ENCODE peak calls at places on chromosome 20, in four cellular contexts. One of them, this sample, is unnamed. For H3K4me1, the result is how much of the 10 kb centered on the place peaks cover.

GRCh38 chr20:7124120-7124519 is 356.6 kb downstream of the BMP2 start:
- DNase-seq in left ventricle myocardium inferior: no peak
- DNase-seq in astrocyte: no peak
- DNase-seq in esophagus squamous epithelium: no peak
- DNase-seq in this sample: no peak

GRCh38 chr20:45783656-45784294 is 7.9 kb downstream of the WFDC3 start:
- DNase-seq in left ventricle myocardium inferior: peak
- DNase-seq in astrocyte: no peak
- DNase-seq in esophagus squamous epithelium: no peak
- DNase-seq in this sample: no peak

GRCh38 chr20:37471741-37472235 is 49.3 kb upstream of the NNAT start:
- DNase-seq in left ventricle myocardium inferior: no peak
- DNase-seq in astrocyte: no peak
- DNase-seq in esophagus squamous epithelium: no peak
- DNase-seq in this sample: no peak

GRCh38 chr20:33739493-33739892 is 7.7 kb downstream of the ZNF341 start:
- DNase-seq in left ventricle myocardium inferior: no peak
- DNase-seq in astrocyte: no peak
- DNase-seq in esophagus squamous epithelium: no peak
- DNase-seq in this sample: no peak

GRCh38 chr20:37576911-37577310 is 49.2 kb upstream of the BLCAP start:
- DNase-seq in left ventricle myocardium inferior: no peak
- DNase-seq in astrocyte: no peak
- DNase-seq in esophagus squamous epithelium: no peak
- DNase-seq in this sample: no peak

GRCh38 chr20:37651932-37652331 is 41.9 kb upstream of the CTNNBL1 start:
- DNase-seq in left ventricle myocardium inferior: peak
- DNase-seq in astrocyte: no peak
- DNase-seq in esophagus squamous epithelium: no peak
- DNase-seq in this sample: no peak

GRCh38 chr20:33401922-33402369 is 627 bp upstream of the CDK5RAP1 start:
- DNase-seq in left ventricle myocardium inferior: no peak
- DNase-seq in astrocyte: no peak
- DNase-seq in esophagus squamous epithelium: no peak
- DNase-seq in this sample: no peak

GRCh38 chr20:63135411-63135810 is 80.5 kb downstream of the YTHDF1 start:
- DNase-seq in left ventricle myocardium inferior: no peak
- DNase-seq in astrocyte: no peak
- DNase-seq in esophagus squamous epithelium: no peak
- DNase-seq in this sample: no peak

GRCh38 chr20:47396762-47397476 is 40.4 kb upstream of the ZMYND8 start:
- DNase-seq in left ventricle myocardium inferior: no peak
- DNase-seq in astrocyte: no peak
- DNase-seq in esophagus squamous epithelium: no peak
- DNase-seq in this sample: no peak

GRCh38 chr20:20411382-20411781 is 43.5 kb downstream of the INSM1 start:
- DNase-seq in left ventricle myocardium inferior: no peak
- DNase-seq in astrocyte: no peak
- DNase-seq in esophagus squamous epithelium: no peak
- DNase-seq in this sample: no peak

GRCh38 chr20:38136421-38137245 is 28.4 kb downstream of the TGM2 start:
- DNase-seq in left ventricle myocardium inferior: no peak
- DNase-seq in astrocyte: no peak
- DNase-seq in esophagus squamous epithelium: no peak
- DNase-seq in this sample: peak

GRCh38 chr20:63206878-63207277 is 9.1 kb downstream of the YTHDF1 start:
- DNase-seq in left ventricle myocardium inferior: no peak
- DNase-seq in astrocyte: peak
- DNase-seq in esophagus squamous epithelium: no peak
- DNase-seq in this sample: no peak

GRCh38 chr20:12925214-12925755 is 83.5 kb upstream of the SPTLC3 start:
- DNase-seq in left ventricle myocardium inferior: no peak
- DNase-seq in astrocyte: peak
- DNase-seq in esophagus squamous epithelium: no peak
- DNase-seq in this sample: no peak

GRCh38 chr20:58392286-58392685 is 3.3 kb downstream of the VAPB start:
- DNase-seq in left ventricle myocardium inferior: no peak
- DNase-seq in astrocyte: no peak
- DNase-seq in esophagus squamous epithelium: no peak
- DNase-seq in this sample: no peak
- H3K4me1 ChIP-seq in left ventricle myocardium inferior: half or more
- H3K4me1 ChIP-seq in astrocyte: under half
- H3K4me1 ChIP-seq in esophagus squamous epithelium: half or more
- H3K4me1 ChIP-seq in this sample: under half

GRCh38 chr20:25338112-25339023 is 52.3 kb downstream of the ABHD12 start:
- DNase-seq in left ventricle myocardium inferior: no peak
- DNase-seq in astrocyte: no peak
- DNase-seq in esophagus squamous epithelium: no peak
- DNase-seq in this sample: no peak
- H3K27ac ChIP-seq in left ventricle myocardium inferior: no peak
- H3K27ac ChIP-seq in astrocyte: no peak
- H3K27ac ChIP-seq in esophagus squamous epithelium: no peak
- H3K27ac ChIP-seq in this sample: no peak

GRCh38 chr20:17638835-17639407 is 43.1 kb downstream of the RRBP1 start:
- DNase-seq in left ventricle myocardium inferior: no peak
- DNase-seq in astrocyte: no peak
- DNase-seq in esophagus squamous epithelium: no peak
- DNase-seq in this sample: no peak

GRCh38 chr20:17641520-17641964 is 40.5 kb downstream of the RRBP1 start:
- DNase-seq in left ventricle myocardium inferior: peak
- DNase-seq in astrocyte: no peak
- DNase-seq in esophagus squamous epithelium: no peak
- DNase-seq in this sample: no peak

GRCh38 chr20:17640875-17641378 is 41.1 kb downstream of the RRBP1 start:
- DNase-seq in left ventricle myocardium inferior: no peak
- DNase-seq in astrocyte: no peak
- DNase-seq in esophagus squamous epithelium: no peak
- DNase-seq in this sample: no peak

GRCh38 chr20:17641993-17642392 is 40.0 kb downstream of the RRBP1 start:
- DNase-seq in left ventricle myocardium inferior: peak
- DNase-seq in astrocyte: no peak
- DNase-seq in esophagus squamous epithelium: no peak
- DNase-seq in this sample: no peak

DNA sequence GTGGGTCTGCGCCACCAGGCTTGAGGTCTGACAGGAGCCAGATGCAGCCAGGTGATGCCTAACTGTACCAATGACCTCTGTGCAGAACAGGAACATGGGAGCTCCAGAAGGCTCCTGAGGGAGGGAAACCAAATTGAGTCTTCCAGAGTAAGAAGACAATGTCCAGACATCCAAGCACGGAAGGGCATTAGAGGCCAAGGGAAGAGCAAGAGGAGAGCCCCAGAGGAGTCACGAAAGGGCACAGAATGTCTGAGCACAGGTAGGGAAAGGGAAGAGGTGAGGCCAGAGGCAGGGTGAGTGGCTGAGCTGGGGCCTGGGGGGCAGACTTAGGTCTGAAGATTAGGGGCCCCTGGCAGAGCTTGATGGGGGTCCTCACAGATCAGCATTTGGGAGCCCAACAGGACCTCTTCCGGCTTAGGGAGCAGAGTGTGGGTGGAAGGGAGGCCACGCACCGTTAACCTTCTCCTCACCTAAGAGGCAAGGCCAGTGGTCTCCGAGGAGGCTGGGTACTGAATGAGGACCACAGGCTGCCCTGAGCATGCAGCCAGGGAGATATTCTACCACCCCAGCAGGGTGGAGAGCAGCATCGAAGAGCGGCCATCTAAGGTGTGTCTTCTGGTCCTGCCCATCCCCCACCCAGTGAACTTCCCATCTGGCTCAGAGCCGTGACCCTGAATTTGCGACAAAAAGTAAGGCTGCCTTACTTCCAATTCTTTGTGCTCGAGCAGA is 41.7 kb downstream of the RRBP1 start:
- DNase-seq in left ventricle myocardium inferior: no peak
- DNase-seq in astrocyte: no peak
- DNase-seq in esophagus squamous epithelium: no peak
- DNase-seq in this sample: no peak
- H3K4me1 ChIP-seq in left ventricle myocardium inferior: half or more
- H3K4me1 ChIP-seq in astrocyte: under half
- H3K4me1 ChIP-seq in esophagus squamous epithelium: under half
- H3K4me1 ChIP-seq in this sample: under half

GRCh38 chr20:32179515-32179914 is 28.0 kb downstream of the PLAGL2 start:
- DNase-seq in left ventricle myocardium inferior: no peak
- DNase-seq in astrocyte: no peak
- DNase-seq in esophagus squamous epithelium: no peak
- DNase-seq in this sample: no peak

GRCh38 chr20:32184953-32185603 is 22.5 kb downstream of the PLAGL2 start:
- DNase-seq in left ventricle myocardium inferior: no peak
- DNase-seq in astrocyte: no peak
- DNase-seq in esophagus squamous epithelium: no peak
- DNase-seq in this sample: no peak

GRCh38 chr20:32183947-32184635 is 23.5 kb downstream of the PLAGL2 start:
- DNase-seq in left ventricle myocardium inferior: no peak
- DNase-seq in astrocyte: no peak
- DNase-seq in esophagus squamous epithelium: no peak
- DNase-seq in this sample: no peak

GRCh38 chr20:32179934-32180333 is 27.6 kb downstream of the PLAGL2 start:
- DNase-seq in left ventricle myocardium inferior: no peak
- DNase-seq in astrocyte: no peak
- DNase-seq in esophagus squamous epithelium: no peak
- DNase-seq in this sample: no peak

GRCh38 chr20:32181606-32182005 is 25.9 kb downstream of the PLAGL2 start:
- DNase-seq in left ventricle myocardium inferior: no peak
- DNase-seq in astrocyte: no peak
- DNase-seq in esophagus squamous epithelium: no peak
- DNase-seq in this sample: no peak
- H3K27ac ChIP-seq in left ventricle myocardium inferior: no peak
- H3K27ac ChIP-seq in astrocyte: no peak
- H3K27ac ChIP-seq in esophagus squamous epithelium: no peak
- H3K27ac ChIP-seq in this sample: no peak

DNA sequence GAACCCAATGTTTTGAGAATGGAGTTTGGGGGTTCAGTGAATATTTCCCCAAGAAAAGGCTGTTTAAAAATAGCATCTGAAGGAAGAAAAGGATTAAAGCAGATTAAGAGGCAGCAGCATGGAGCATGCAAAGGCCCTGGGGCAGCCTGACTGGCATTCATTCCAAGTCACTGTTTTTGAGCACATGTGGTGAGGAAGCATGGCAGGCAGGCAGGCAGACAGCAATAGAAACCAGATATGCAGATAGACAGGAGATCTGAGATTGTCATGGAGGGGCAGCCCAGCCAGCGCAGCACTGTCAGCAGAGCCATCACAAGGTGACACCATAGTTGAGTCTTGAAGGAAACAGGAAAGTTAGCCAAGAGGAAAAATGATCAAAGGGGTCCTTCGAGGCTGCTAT is 37.8 kb downstream of the SIRPA start:
- DNase-seq in left ventricle myocardium inferior: no peak
- DNase-seq in astrocyte: no peak
- DNase-seq in esophagus squamous epithelium: no peak
- DNase-seq in this sample: no peak
- H3K4me1 ChIP-seq in left ventricle myocardium inferior: half or more
- H3K4me1 ChIP-seq in astrocyte: under half
- H3K4me1 ChIP-seq in esophagus squamous epithelium: under half
- H3K4me1 ChIP-seq in this sample: under half

GRCh38 chr20:5203380-5203779 is 76.6 kb downstream of the CDS2 start:
- DNase-seq in left ventricle myocardium inferior: no peak
- DNase-seq in astrocyte: no peak
- DNase-seq in esophagus squamous epithelium: no peak
- DNase-seq in this sample: no peak
- H3K27ac ChIP-seq in left ventricle myocardium inferior: peak
- H3K27ac ChIP-seq in astrocyte: no peak
- H3K27ac ChIP-seq in esophagus squamous epithelium: no peak
- H3K27ac ChIP-seq in this sample: no peak

GRCh38 chr20:48773837-48774418 is 53.9 kb downstream of the PREX1 start:
- DNase-seq in left ventricle myocardium inferior: no peak
- DNase-seq in astrocyte: no peak
- DNase-seq in esophagus squamous epithelium: no peak
- DNase-seq in this sample: no peak
- H3K4me1 ChIP-seq in left ventricle myocardium inferior: under half
- H3K4me1 ChIP-seq in astrocyte: under half
- H3K4me1 ChIP-seq in esophagus squamous epithelium: half or more
- H3K4me1 ChIP-seq in this sample: under half

DNA sequence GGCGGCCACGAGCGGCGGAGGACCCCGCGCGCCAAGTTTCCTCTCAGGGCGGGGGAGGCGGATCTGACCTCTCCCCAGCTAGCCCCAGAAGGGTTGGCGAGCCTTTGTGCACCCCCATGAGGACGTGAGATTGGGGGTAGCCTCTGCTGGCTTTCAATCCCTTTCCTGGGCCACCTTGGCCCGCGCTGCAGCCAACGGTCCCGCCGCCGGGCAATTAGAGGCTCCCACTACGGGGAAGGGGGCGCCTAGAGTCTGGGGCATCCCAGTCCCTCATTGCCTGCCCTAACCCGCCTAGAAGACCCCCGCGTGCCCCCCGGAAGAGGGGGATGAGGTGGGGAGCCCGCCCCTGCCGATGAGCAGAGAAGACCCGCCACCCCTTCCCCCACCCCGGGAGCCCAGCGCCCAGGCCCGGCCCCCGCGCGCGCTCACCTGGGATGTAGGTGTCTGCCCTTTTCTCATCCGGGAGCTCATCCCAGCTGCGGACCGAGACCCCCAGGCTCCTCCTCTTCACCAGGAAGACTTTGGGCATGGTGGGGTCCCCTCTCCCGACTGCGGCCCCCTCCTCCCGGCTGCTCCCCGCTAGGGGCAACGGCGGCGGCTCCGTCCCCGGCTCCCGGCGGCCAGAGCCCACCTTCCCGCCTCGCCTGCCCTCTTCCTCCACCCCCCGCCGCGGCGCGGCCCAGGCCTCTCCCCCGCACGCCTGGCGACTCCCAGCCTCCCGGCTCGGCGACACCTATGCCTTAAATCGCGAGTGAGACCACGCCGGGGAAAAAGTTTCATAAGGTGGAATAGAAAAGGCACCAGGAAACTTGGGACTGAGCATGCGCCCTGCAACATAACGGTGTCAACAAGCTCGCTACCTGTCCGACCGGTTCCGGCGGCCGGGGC is at the start of gene OVOL2:
- DNase-seq in left ventricle myocardium inferior: no peak
- DNase-seq in astrocyte: no peak
- DNase-seq in esophagus squamous epithelium: no peak
- DNase-seq in this sample: peak
- H3K27ac ChIP-seq in left ventricle myocardium inferior: no peak
- H3K27ac ChIP-seq in astrocyte: no peak
- H3K27ac ChIP-seq in esophagus squamous epithelium: peak
- H3K27ac ChIP-seq in this sample: no peak

DNA sequence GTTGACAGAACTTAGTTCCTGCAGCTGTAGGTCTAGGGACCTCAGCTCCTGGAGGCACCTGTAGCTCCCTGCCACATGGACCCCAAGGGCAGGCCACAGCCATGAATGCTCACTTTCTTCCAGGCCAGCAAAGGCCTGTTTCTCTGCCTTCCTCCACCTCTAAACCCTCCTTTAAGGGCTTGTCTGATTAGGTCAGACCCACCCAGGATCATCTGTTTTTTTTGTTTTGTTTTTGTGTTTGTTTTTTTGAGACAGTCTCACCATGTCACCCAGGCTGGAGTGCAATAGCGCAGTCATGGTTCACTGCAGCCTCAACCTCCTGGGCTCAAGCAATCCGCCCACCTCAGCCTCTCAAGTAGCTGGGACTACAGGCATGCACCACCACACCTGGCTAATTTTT is 11.5 kb upstream of the BCAS4 start:
- DNase-seq in left ventricle myocardium inferior: no peak
- DNase-seq in astrocyte: no peak
- DNase-seq in esophagus squamous epithelium: no peak
- DNase-seq in this sample: no peak
- H3K4me1 ChIP-seq in left ventricle myocardium inferior: under half
- H3K4me1 ChIP-seq in astrocyte: under half
- H3K4me1 ChIP-seq in esophagus squamous epithelium: under half
- H3K4me1 ChIP-seq in this sample: under half